ENCODE peak calls at places on chromosomes 16 and 17, in seven cellular contexts. M is endothelial cell of umbilical vein, J is neural progenitor cell, B is astrocyte, V is hepatocyte, E is fibroblast of lung, C is H1. F is an unnamed sample.

GRCh38 chr17:80477647-80478478 is 1.5 kb upstream of the NPTX1 start:
- DNase-seq in M (peak; percentile 21), J (peak; percentile 91), B (no peak), V (peak; percentile 83), E (peak; percentile 49), C (peak; percentile 82), F (no peak)

GRCh38 chr16:64397042-64397441 is 724.8 kb downstream of the CDH11 start:
- DNase-seq in M (peak; percentile 14), J (no peak), B (peak; percentile 69), V (no peak), E (peak; percentile 9), C (no peak), F (no peak)

GRCh38 chr17:43817826-43818225 is 15.1 kb downstream of the MPP3 start:
- DNase-seq in M (no peak), J (no peak), B (no peak), V (no peak), E (no peak), C (no peak), F (no peak)

GRCh38 chr16:23801387-23801786 is 34.4 kb upstream of the PRKCB start:
- DNase-seq in M (peak; percentile 57), J (peak; percentile 81), B (peak; percentile 5), V (peak; percentile 76), E (peak; percentile 61), C (peak; percentile 89), F (peak; percentile 67)

GRCh38 chr16:75005697-75006096 is 6.9 kb downstream of the ZNRF1 start:
- DNase-seq in M (no peak), J (no peak), B (no peak), V (no peak), E (no peak), C (no peak), F (no peak)

GRCh38 chr17:48505788-48506187 is 25.0 kb downstream of the HOXB1 start:
- DNase-seq in M (peak; percentile 77), J (no peak), B (peak; percentile 91), V (peak; percentile 65), E (peak; percentile 72), C (no peak), F (peak; percentile 92)

GRCh38 chr17:79815836-79816371 is 19.0 kb upstream of the CBX8 start:
- DNase-seq in M (no peak), J (peak; percentile 42), B (no peak), V (no peak), E (no peak), C (peak; percentile 61), F (no peak)

GRCh38 chr17:39001703-39002637 is 34.8 kb upstream of the FBXO47 start:
- DNase-seq in M (peak; percentile 35), J (no peak), B (peak; percentile 79), V (no peak), E (peak; percentile 47), C (no peak), F (no peak)

GRCh38 chr16:2530629-2531318 is 434 bp downstream of the CEMP1 start:
- DNase-seq in M (no peak), J (no peak), B (no peak), V (peak; percentile 10), E (no peak), C (no peak), F (no peak)

GRCh38 chr17:66678061-66678460 is 156.9 kb upstream of the CACNG5 start:
- DNase-seq in M (no peak), J (no peak), B (no peak), V (no peak), E (no peak), C (no peak), F (no peak)

GRCh38 chr17:44363613-44364159 is at the start of gene FAM171A2:
- DNase-seq in M (peak; percentile 56), J (peak; percentile 93), B (no peak), V (peak; percentile 89), E (peak; percentile 40), C (peak; percentile 90), F (peak; percentile 68)

GRCh38 chr16:66462912-66463311 is 35.8 kb downstream of the BEAN1 start:
- DNase-seq in M (no peak), J (no peak), B (peak; percentile 62), V (no peak), E (peak; percentile 13), C (no peak), F (no peak)

GRCh38 chr17:3475812-3476686 is at the start of gene ASPA:
- DNase-seq in M (no peak), J (no peak), B (no peak), V (no peak), E (peak; percentile 68), C (no peak), F (no peak)

GRCh38 chr17:14902803-14903202 is 362.3 kb downstream of the PMP22 start:
- DNase-seq in M (no peak), J (no peak), B (no peak), V (no peak), E (no peak), C (no peak), F (no peak)

GRCh38 chr16:87383522-87384161 is at the start of gene FBXO31:
- DNase-seq in M (peak; percentile 89), J (peak; percentile 94), B (peak; percentile 80), V (peak; percentile 94), E (peak; percentile 94), C (peak; percentile 98), F (peak; percentile 66)

GRCh38 chr17:61464121-61464905 is 12.1 kb downstream of the TBX4 start:
- DNase-seq in M (no peak), J (no peak), B (no peak), V (no peak), E (no peak), C (peak; percentile 53), F (no peak)

GRCh38 chr17:43171761-43172487 is 910 bp downstream of the NBR1 start:
- DNase-seq in M (peak; percentile 95), J (peak; percentile 8), B (peak; percentile 95), V (peak; percentile 84), E (peak; percentile 92), C (no peak), F (peak; percentile 11)

GRCh38 chr17:700504-701094 is 14.0 kb downstream of the VPS53 start:
- DNase-seq in M (peak; percentile 40), J (peak; percentile 38), B (no peak), V (peak; percentile 40), E (peak; percentile 64), C (no peak), F (peak; percentile 42)

DNA sequence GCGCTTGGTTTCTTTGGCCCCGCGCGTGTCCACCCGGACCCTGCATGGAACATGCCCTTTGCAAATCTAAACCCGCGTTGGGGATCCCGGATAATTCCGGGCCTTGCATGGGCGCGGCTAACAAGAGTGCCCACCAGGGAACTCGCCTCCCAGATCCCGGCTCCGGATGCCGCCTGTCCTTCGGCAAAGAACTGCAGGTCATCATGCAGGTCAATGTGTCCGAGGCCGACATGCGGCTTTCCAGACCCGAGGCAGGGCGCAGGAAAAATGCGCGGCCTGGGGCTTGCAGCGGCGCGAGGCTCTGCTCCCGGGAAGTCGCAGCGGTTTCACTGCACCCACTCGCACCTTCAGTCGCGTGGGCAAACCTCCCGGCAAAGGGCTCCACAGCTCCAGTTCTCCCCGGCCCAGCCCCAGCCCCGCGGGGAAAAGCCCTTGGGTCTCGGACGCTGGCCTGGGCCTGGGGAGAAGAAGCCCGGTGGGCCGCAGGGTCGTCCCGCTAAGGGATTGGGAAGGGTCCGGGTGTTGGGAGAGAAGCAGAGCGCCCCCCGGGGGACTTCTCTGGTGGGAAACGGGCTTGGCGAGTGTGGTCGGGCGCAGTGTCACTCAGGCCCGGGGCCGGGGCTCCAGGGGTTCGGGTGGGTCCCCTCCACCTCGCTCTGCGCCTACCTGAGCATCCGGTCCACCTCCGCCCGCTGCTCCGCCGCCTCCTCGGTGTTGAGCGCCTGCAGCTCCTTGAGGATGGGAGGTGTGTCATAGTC is 805 bp downstream of the HNF1B start:
- DNase-seq in M (no peak), J (peak; percentile 79), B (no peak), V (peak; percentile 56), E (no peak), C (peak; percentile 66), F (no peak)
- TF ChIP-seq EZH2 in M (peak; percentile 99), J (peak; percentile 97), B (peak; percentile 99), V (peak; percentile 99), E (peak; percentile 53), C (peak; percentile 97), F (no peak)

DNA sequence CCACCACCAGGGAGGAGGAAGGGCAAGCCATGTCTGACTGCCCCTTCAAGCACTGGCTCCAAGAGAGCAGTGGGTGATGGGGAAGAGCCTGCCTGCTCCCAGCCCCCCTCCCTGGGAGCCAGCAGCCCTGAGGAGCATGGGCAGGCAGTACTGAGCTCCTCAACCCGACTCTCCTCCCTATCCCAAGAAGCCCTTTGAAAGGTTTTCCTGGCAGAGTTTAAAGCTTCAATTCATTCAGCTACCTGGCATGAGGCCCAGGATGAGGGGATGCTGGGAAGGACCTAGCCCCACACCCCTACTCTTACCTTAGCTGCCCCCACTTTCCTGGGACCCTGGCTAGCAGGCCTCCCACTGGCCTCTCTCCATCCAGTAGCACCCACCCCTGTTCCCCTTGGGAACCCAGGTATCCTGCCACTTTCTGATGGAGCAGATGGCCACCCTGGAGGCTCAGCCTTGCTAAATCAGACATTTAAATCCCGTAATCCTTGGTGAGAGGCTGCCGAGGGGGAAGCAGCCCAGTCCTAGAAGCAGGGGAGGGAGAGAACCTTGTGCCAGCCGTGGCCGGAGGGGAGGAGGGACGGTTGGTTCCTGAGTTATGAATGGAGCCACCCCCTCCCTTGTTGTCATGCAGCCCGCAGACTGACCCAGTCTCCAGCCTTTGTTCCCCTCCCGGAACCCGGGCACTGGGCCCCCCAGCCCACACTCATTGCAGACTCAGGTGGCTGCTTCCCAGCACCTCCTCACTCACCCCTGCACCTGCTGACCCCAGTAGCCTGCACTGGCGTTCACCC is 17.1 kb downstream of the ATP1B2 start:
- DNase-seq in M (no peak), J (no peak), B (no peak), V (no peak), E (no peak), C (no peak), F (no peak)
- H3K36me3 ChIP-seq in M (peaks cover 8% of the 10 kb centered on the region), J (no peaks in the 10 kb centered on the region), B (peaks cover 13% of the 10 kb centered on the region), V (no peaks in the 10 kb centered on the region), E (peaks cover 5% of the 10 kb centered on the region), C (peaks cover 24% of the 10 kb centered on the region), F (peaks cover 5% of the 10 kb centered on the region)

GRCh38 chr17:18163528-18163927 is 20.1 kb upstream of the ALKBH5 start:
- DNase-seq in M (no peak), J (no peak), B (no peak), V (no peak), E (no peak), C (no peak), F (no peak)
- H2AFZ ChIP-seq in M (no peak overlapping the region), J (no peak overlapping the region), B (no peak overlapping the region), V (no peak overlapping the region), E (no peak overlapping the region), C (no peak overlapping the region), F (no peak overlapping the region)

DNA sequence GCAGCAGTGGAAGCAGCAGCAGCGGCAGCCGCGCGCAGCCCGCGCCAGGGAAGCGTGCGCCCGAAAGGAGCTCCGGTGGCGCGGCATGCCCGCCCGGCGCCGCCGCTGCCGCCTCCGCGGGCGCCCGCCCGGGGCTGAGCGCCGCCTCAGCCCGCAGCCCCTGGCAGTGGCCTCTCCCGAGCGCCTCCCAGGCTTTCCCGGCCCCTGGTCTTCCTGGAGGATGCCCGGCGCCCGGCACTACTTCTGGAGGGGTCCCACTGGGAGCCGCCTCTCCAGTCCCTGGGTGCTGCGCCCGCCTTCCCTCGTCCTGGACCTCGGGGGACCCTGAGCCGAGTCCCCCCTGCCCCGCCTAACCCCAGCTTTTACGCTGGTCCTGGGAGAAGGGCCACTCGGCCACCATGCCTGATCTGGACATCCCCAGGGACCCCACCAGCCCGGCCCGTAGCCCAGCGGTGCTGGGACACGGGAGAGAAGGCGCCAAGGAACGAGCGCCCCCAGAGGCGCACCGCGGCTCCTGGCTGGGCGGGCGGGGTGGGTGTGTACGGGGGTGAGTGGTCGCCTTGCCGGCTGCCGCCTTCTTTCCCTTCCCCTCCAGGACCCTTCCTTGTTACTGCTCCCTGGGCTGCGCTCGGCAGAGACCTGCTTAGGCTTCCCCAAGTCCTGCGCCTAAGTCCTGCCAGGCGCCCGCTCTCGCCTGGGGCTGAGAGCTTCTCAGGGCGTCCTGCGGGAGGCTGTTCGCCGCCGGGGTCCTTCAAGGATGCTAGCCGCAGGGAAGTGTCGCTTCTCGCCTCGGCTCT is 713 bp downstream of the ASIC2 start:
- DNase-seq in M (peak; percentile 12), J (peak; percentile 79), B (peak; percentile 31), V (peak; percentile 50), E (peak; percentile 37), C (peak; percentile 78), F (no peak)
- TF ChIP-seq EZH2 in M (peak; percentile 27), J (no peak), B (peak; percentile 53), V (no peak), E (peak; percentile 69), C (no peak), F (no peak)

F was measured in MM.1S.